ENCODE peak calls at places on chromosome 15, in eight cellular contexts. W is choroid plexus epithelial cell, L is cardiac fibroblast, P is OCI-M1, B is amniotic stem cell, Q is GM23248, Z is activated B cell treated with CpG ODN at 0.5 μM for 24 hours, J is T-helper 9 cell. M is an unnamed sample.

GRCh38 chr15:40427188-40427587 is 13.6 kb upstream of the BAHD1 start:
- DNase-seq in W (no peak), L (no peak), P (peak), B (no peak), Q (no peak), Z (no peak), J (no peak), M (no peak)

GRCh38 chr15:73403171-73403570 is 34.4 kb upstream of the HCN4 start:
- DNase-seq in W (no peak), L (peak), P (no peak), B (no peak), Q (peak), Z (no peak), J (no peak), M (no peak)

GRCh38 chr15:64351265-64351664 is 4.7 kb downstream of the CSNK1G1 start:
- DNase-seq in W (no peak), L (no peak), P (no peak), B (no peak), Q (peak), Z (no peak), J (no peak), M (no peak)

GRCh38 chr15:99105516-99106341 is 849 bp downstream of the SYNM start:
- DNase-seq in W (peak), L (peak), P (no peak), B (peak), Q (peak), Z (no peak), J (no peak), M (peak)

GRCh38 chr15:77027697-77028450 is 32.9 kb downstream of the PSTPIP1 start:
- DNase-seq in W (no peak), L (no peak), P (no peak), B (no peak), Q (no peak), Z (peak), J (no peak), M (no peak)

GRCh38 chr15:40981186-40981585 is 27.9 kb downstream of the CHAC1 start:
- DNase-seq in W (no peak), L (no peak), P (no peak), B (no peak), Q (peak), Z (no peak), J (no peak), M (no peak)

GRCh38 chr15:47185222-47185800 is 532.0 kb upstream of the SEMA6D start:
- DNase-seq in W (peak), L (no peak), P (no peak), B (no peak), Q (no peak), Z (no peak), J (no peak), M (no peak)

GRCh38 chr15:65824031-65824743 is 32.1 kb upstream of the DENND4A start:
- DNase-seq in W (peak), L (peak), P (peak), B (no peak), Q (peak), Z (no peak), J (no peak), M (peak)

GRCh38 chr15:30978328-30978727 is 13.1 kb downstream of the MTMR10 start:
- DNase-seq in W (no peak), L (no peak), P (peak), B (no peak), Q (no peak), Z (no peak), J (no peak), M (no peak)

GRCh38 chr15:30926161-30926560 is 22.4 kb downstream of the FAN1 start:
- DNase-seq in W (no peak), L (no peak), P (no peak), B (no peak), Q (no peak), Z (no peak), J (no peak), M (no peak)

GRCh38 chr15:39698444-39699390 is 83.9 kb downstream of the FSIP1 start:
- DNase-seq in W (no peak), L (peak), P (peak), B (no peak), Q (no peak), Z (no peak), J (no peak), M (no peak)

GRCh38 chr15:47427463-47427862 is 289.8 kb upstream of the SEMA6D start:
- DNase-seq in W (peak), L (no peak), P (no peak), B (no peak), Q (no peak), Z (no peak), J (no peak), M (no peak)

GRCh38 chr15:100019601-100020000 is 286.4 kb upstream of the LYSMD4 start:
- DNase-seq in W (no peak), L (no peak), P (no peak), B (no peak), Q (no peak), Z (no peak), J (no peak), M (no peak)

GRCh38 chr15:47945869-47946666 is 174.7 kb upstream of the SLC24A5 start:
- DNase-seq in W (no peak), L (no peak), P (no peak), B (no peak), Q (no peak), Z (no peak), J (no peak), M (no peak)

GRCh38 chr15:84103345-84103744 is 132.2 kb upstream of the GOLGA6L4 start:
- DNase-seq in W (no peak), L (no peak), P (no peak), B (no peak), Q (no peak), Z (no peak), J (no peak), M (no peak)

GRCh38 chr15:59251001-59251845 is 44.6 kb downstream of the LDHAL6B start:
- DNase-seq in W (no peak), L (no peak), P (no peak), B (no peak), Q (no peak), Z (no peak), J (no peak), M (no peak)

GRCh38 chr15:65982941-65983340 is 113.7 kb downstream of the RAB11A start:
- DNase-seq in W (no peak), L (no peak), P (no peak), B (no peak), Q (no peak), Z (no peak), J (no peak), M (no peak)

GRCh38 chr15:43190178-43190577 is 5.0 kb downstream of the CCNDBP1 start:
- DNase-seq in W (peak), L (peak), P (no peak), B (no peak), Q (no peak), Z (no peak), J (no peak), M (no peak)

GRCh38 chr15:60420322-60420721 is 22.5 kb upstream of the ANXA2 start:
- DNase-seq in W (no peak), L (no peak), P (no peak), B (no peak), Q (no peak), Z (no peak), J (no peak), M (no peak)

GRCh38 chr15:100156201-100156600 is 185.6 kb downstream of the ADAMTS17 start:
- DNase-seq in W (no peak), L (no peak), P (no peak), B (no peak), Q (no peak), Z (no peak), J (no peak), M (no peak)

GRCh38 chr15:39968273-39969001 is 34.5 kb downstream of the EIF2AK4 start:
- DNase-seq in W (no peak), L (no peak), P (no peak), B (no peak), Q (no peak), Z (no peak), J (no peak), M (no peak)

GRCh38 chr15:98684441-98684840 is 36.1 kb downstream of the IGF1R start:
- DNase-seq in W (peak), L (peak), P (peak), B (no peak), Q (peak), Z (no peak), J (no peak), M (peak)

GRCh38 chr15:30953731-30954378 is 37.6 kb downstream of the MTMR10 start:
- DNase-seq in W (peak), L (peak), P (peak), B (peak), Q (peak), Z (no peak), J (no peak), M (peak)

GRCh38 chr15:69583627-69584026 is 131.0 kb downstream of the RPLP1 start:
- DNase-seq in W (no peak), L (no peak), P (no peak), B (no peak), Q (no peak), Z (no peak), J (no peak), M (no peak)

GRCh38 chr15:56984681-56985515 is 66.5 kb downstream of the TCF12 start:
- DNase-seq in W (peak), L (peak), P (peak), B (no peak), Q (peak), Z (no peak), J (no peak), M (peak)

GRCh38 chr15:76844096-76844495 is 61.0 kb downstream of the SCAPER start:
- DNase-seq in W (peak), L (peak), P (no peak), B (no peak), Q (peak), Z (no peak), J (no peak), M (peak)

GRCh38 chr15:101520395-101520794 is 30.9 kb upstream of the PCSK6 start:
- DNase-seq in W (no peak), L (no peak), P (no peak), B (no peak), Q (no peak), Z (no peak), J (no peak), M (no peak)

GRCh38 chr15:67922971-67923646 is 83.3 kb upstream of the RNU6-1 start:
- DNase-seq in W (peak), L (no peak), P (no peak), B (no peak), Q (no peak), Z (no peak), J (no peak), M (no peak)

M was measured in astrocyte of the spinal cord.